ENCODE peak calls at places on chromosomes 5 and 9, in four cellular contexts. W is body of pancreas, H is left ventricle myocardium inferior, A is lung. R is an unnamed sample.

GRCh38 chr5:129963359-129963758 is 59.1 kb downstream of the CHSY3 start:
- DNase-seq in W (no peak), H (no peak), A (no peak), R (no peak)

GRCh38 chr5:111781200-111781599 is 24.2 kb upstream of the NREP start:
- DNase-seq in W (no peak), H (peak; percentile 48), A (peak; percentile 37), R (no peak)

GRCh38 chr5:50965621-50966362 is 299.4 kb downstream of the PARP8 start:
- DNase-seq in W (no peak), H (no peak), A (no peak), R (no peak)

GRCh38 chr9:92747459-92748232 is 17.0 kb downstream of the BICD2 start:
- DNase-seq in W (no peak), H (no peak), A (no peak), R (no peak)

GRCh38 chr9:26169684-26170083 is 491.4 kb upstream of the TUSC1 start:
- DNase-seq in W (no peak), H (no peak), A (no peak), R (no peak)

GRCh38 chr9:105725370-105725769 is 31.0 kb downstream of the TMEM38B start:
- DNase-seq in W (no peak), H (no peak), A (no peak), R (no peak)

GRCh38 chr9:133160742-133161541 is 2.8 kb downstream of the GBGT1 start:
- DNase-seq in W (peak; percentile 69), H (peak; percentile 69), A (peak; percentile 73), R (peak; percentile 36)

GRCh38 chr5:33105521-33105941 is 335.2 kb upstream of the TARS1 start:
- DNase-seq in W (no peak), H (no peak), A (no peak), R (no peak)

GRCh38 chr5:107519900-107520354 is 150.8 kb downstream of the EFNA5 start:
- DNase-seq in W (no peak), H (no peak), A (no peak), R (no peak)

GRCh38 chr5:116861662-116862061 is 287.0 kb upstream of the SEMA6A start:
- DNase-seq in W (no peak), H (no peak), A (no peak), R (no peak)

GRCh38 chr9:116628706-116629105 is 58.4 kb upstream of the TRIM32 start:
- DNase-seq in W (no peak), H (no peak), A (no peak), R (no peak)

GRCh38 chr9:118643118-118643517 is 726.1 kb downstream of the BRINP1 start:
- DNase-seq in W (peak; percentile 34), H (no peak), A (peak; percentile 81), R (no peak)

GRCh38 chr9:77598510-77598909 is 49.6 kb downstream of the GNA14 start:
- DNase-seq in W (peak; percentile 42), H (peak; percentile 17), A (peak; percentile 33), R (no peak)

GRCh38 chr5:115262405-115263247 is at the start of gene PGGT1B:
- DNase-seq in W (peak; percentile 72), H (peak; percentile 77), A (peak; percentile 79), R (no peak)

GRCh38 chr5:14356305-14356704 is 213.2 kb downstream of the TRIO start:
- DNase-seq in W (no peak), H (no peak), A (no peak), R (no peak)

GRCh38 chr5:141507387-141508091 is 18.7 kb downstream of the PCDHGC5 start:
- DNase-seq in W (no peak), H (peak; percentile 61), A (no peak), R (no peak)

GRCh38 chr5:59661306-59661705 is 232.2 kb downstream of the PDE4D start:
- DNase-seq in W (no peak), H (no peak), A (no peak), R (peak; percentile 54)

DNA sequence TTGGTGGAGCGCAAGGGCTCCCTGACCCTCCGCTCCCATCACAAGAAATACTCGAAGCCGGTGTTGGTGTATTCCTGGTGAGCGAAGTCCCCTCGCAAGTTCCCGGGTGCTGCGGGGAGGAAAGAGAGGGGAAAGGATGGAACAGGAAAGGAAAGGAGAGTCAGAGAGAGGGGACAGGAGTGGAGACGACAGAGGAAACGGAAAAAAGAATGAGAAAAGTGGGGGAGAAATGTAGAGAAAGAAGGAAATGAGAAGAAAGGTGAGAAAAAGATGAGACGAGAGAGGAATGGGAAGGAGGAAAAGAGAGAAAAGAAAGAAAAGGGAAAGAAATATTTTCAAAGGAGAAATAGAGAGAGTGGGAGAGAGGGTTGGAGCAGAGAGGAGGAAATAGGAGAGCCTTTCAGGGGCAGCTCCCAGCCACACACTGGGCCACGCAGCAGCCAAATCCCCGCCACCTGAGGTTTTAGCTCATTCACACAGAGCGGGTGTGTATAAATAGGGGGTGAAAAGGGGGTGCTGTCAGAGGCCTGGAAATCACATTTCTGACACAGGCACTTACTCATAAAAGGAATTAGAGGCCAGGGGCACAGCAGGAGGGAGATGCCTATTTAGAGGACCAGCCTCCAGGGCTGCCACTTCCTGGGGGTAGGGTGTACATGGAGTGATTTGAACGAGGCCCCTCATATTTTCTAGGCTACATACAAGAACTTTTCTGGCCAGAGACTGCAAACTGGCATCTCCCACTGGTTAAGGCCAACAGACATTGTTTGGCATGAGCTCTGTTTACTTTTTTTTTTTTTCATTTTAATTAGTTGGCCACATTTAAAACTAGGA is 555 bp downstream of the CFAP95 start:
- DNase-seq in W (no peak), H (no peak), A (no peak), R (no peak)
- H3K4me3 ChIP-seq in W (no peak overlapping the region), H (peak overlapping the region; percentile 26), A (no peak overlapping the region), R (no peak overlapping the region)

DNA sequence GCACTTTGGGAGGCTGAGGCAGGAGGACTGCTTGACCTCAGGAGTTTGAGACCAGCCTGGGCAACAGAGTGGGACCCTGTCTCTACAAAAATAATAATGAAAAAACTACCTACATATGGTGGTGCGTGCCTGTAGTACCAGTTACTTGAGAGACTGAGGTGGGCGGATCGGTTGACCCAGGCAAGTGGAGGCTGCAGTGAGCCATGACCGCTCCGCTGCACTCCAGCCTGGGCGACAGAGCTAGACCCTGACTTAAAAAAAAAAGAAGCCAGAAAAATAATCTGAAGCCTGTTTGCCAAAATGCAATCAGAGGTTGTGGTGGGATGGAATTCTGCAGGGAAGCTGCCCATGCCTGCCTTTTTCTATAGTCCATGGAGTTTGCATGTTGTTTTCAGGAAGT is 50.4 kb upstream of the GGTA1 start:
- DNase-seq in W (no peak), H (no peak), A (no peak), R (no peak)
- TF ChIP-seq CTCF in W (no peak), H (no peak), A (no peak), R (no peak)

DNA sequence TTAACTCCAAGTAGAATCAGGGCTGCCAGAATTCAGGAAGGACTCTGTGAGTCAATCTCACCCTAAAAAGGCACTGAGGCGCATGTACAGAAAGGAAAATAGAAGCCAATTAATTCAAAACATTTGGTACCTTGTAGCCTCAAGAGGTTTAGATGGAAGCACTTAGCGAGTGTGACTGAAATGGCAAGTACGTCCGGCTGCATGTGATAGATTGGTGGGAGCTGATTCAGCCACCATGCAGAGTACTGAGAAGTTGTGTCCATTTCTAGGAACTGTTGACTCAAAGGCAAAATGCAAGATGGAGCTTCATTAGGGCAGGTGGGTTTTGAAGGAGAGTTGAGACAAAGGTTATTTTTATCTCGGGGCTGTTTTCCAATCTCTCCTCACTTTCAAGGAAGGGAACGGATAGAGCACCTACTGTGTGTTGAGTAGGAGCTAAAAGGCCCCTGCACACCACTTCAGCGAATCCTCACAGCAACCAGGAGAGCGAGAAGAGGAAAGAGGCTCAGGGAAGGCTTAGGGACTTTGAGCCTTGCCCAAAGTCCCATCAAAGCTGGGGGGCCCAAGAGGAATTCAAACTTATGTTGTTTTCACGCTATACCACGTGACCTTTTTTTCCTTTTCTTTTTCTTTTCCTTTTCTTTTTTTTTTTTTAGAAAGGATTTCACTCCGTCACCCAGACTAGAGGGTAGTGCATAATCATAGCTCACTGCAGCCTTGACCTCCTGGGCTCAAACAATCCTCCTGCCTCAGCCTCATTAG is 34.6 kb upstream of the CPEB4 start:
- DNase-seq in W (no peak), H (no peak), A (no peak), R (no peak)
- H3K4me3 ChIP-seq in W (no peak overlapping the region), H (no peak overlapping the region), A (no peak overlapping the region), R (no peak overlapping the region)

DNA sequence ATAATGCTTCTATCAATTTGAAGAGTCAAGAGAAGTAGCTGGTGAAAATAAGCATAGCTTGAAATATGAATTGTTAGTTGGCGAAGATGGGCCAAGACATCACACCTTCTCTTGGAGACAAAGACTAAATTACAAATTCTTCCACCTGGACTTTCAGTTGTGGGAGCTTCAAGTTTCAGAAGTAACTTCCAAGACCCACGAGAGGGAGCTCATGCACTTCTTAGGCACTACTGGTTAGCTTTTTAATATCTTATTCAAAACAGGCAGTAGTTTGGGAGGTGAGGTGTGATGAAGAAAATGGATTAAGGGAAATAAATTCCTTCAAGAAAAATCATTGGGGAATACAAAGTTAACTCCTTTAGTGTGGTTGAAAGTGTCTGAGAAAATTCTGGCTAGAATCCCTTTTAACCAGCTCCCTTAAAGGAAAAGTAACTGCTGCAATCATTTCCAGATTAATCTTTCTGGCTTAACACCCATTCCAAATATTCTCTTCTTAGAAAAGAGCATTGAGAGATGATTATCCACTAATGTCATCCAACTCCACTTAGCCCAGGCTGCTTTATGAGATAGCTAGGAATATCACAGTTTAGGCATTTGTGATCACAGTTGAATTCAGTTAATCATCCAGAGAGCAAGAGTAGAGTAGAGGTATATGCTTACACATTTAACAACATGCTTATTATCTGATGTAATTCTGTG is 139.5 kb upstream of the DMRTA1 start:
- DNase-seq in W (peak; percentile 18), H (no peak), A (no peak), R (peak; percentile 63)
- TF ChIP-seq CTCF in W (peak; percentile 42), H (peak; percentile 70), A (peak; percentile 4), R (peak; percentile 73)

GRCh38 chr5:83470920-83471404 is 582 bp upstream of the VCAN start:
- DNase-seq in W (no peak), H (no peak), A (no peak), R (no peak)
- H3K4me3 ChIP-seq in W (no peak overlapping the region), H (peak overlapping the region; percentile 67), A (no peak overlapping the region), R (no peak overlapping the region)

GRCh38 chr5:73152411-73153388 is 20.3 kb upstream of the TMEM174 start:
- DNase-seq in W (no peak), H (no peak), A (no peak), R (peak; percentile 28)
- TF ChIP-seq CTCF in W (no peak), H (no peak), A (no peak), R (peak; percentile 37)

GRCh38 chr5:5419291-5420210 is 2.9 kb upstream of the ICE1 start:
- DNase-seq in W (no peak), H (no peak), A (no peak), R (peak; percentile 7)
- H3K4me3 ChIP-seq in W (no peak overlapping the region), H (no peak overlapping the region), A (no peak overlapping the region), R (no peak overlapping the region)

DNA sequence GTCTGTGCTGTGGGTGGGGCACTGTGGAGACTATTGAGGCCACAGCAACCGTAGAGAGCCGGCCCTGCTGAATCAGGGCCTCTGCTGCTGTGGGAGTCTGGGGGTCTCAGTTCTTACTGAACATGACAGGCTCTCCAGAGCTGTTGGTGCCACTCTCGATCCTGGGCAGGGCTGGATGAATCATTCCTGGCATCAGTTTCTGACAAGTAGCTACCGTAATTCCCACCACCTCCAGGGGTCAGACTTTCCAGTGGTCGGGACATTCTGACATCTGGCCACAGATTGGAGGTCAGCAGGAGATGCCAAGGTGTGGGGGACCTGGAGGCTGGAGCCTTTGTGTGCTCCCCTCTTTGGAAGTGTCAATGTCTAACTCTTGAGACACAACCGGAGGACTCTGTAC is 188.4 kb downstream of the IRX2 start:
- DNase-seq in W (no peak), H (no peak), A (no peak), R (no peak)
- TF ChIP-seq CTCF in W (no peak), H (no peak), A (no peak), R (no peak)